ENCODE peak calls at places on chromosome 3, in ten cellular contexts. O, K, D, V, L, N, Q, Z, J and S are unnamed samples.

GRCh38 chr3:36942632-36943248 is 2.1 kb downstream of the TRANK1 start:
- DNase-seq in J (no peak), V (no peak), D (no peak), L (no peak), Z (no peak), Q (no peak), K (no peak), O (no peak), N (no peak), S (no peak)

GRCh38 chr3:56761887-56762605 is 39.7 kb downstream of the ARHGEF3 start:
- DNase-seq in V (no peak), J (no peak), O (no peak), L (no peak), K (no peak), D (no peak), Z (peak), N (no peak), Q (no peak), S (no peak)

GRCh38 chr3:39933986-39934693 is 124.7 kb downstream of the MYRIP start:
- DNase-seq in D (no peak), L (no peak), Q (no peak), K (no peak), N (no peak), V (no peak), Z (no peak), J (no peak), O (no peak), S (no peak)

GRCh38 chr3:128497305-128498126 is 4.5 kb upstream of the GATA2 start:
- DNase-seq in Q (no peak), V (peak), O (peak), L (peak), J (peak), Z (no peak), K (peak), D (peak), N (no peak), S (peak)

GRCh38 chr3:141100531-141101320 is 49.6 kb downstream of the SPSB4 start:
- DNase-seq in D (no peak), Z (no peak), O (no peak), J (no peak), V (peak), Q (no peak), K (no peak), N (no peak), L (no peak), S (no peak)

GRCh38 chr3:136141891-136142290 is 54.2 kb downstream of the MSL2 start:
- DNase-seq in K (no peak), Z (peak), D (peak), N (no peak), J (no peak), Q (no peak), L (no peak), V (no peak), O (no peak), S (no peak)

GRCh38 chr3:133944641-133945441 is 49.2 kb upstream of the RAB6B start:
- DNase-seq in L (no peak), Z (peak), Q (peak), O (peak), D (peak), V (peak), K (peak), N (peak), J (no peak), S (no peak)

GRCh38 chr3:184231671-184232070 is 2.3 kb downstream of the VWA5B2 start:
- DNase-seq in Q (no peak), D (no peak), V (no peak), L (no peak), O (no peak), N (no peak), K (no peak), J (no peak), Z (no peak), S (no peak)

GRCh38 chr3:70090322-70090913 is 90.9 kb downstream of the SAMMSON start:
- DNase-seq in L (no peak), Q (peak), V (no peak), N (peak), Z (peak), D (peak), K (no peak), O (peak), J (no peak), S (no peak)

GRCh38 chr3:107846282-107846852 is 244.5 kb downstream of the CD47 start:
- DNase-seq in Q (peak), D (peak), J (peak), O (peak), K (peak), V (no peak), N (peak), Z (peak), L (peak), S (peak)

GRCh38 chr3:123546133-123546755 is 38.6 kb downstream of the HACD2 start:
- DNase-seq in J (no peak), L (no peak), K (no peak), Z (peak), V (no peak), N (peak), D (peak), Q (peak), O (no peak), S (no peak)

GRCh38 chr3:118801899-118802298 is 232.7 kb downstream of the IGSF11 start:
- DNase-seq in V (no peak), K (peak), Q (no peak), L (no peak), J (no peak), N (no peak), D (no peak), O (no peak), Z (no peak), S (no peak)

GRCh38 chr3:57787867-57788623 is 31.9 kb downstream of the SLMAP start:
- DNase-seq in L (no peak), K (no peak), Q (peak), N (no peak), J (no peak), D (no peak), Z (peak), V (no peak), O (no peak), S (no peak)

GRCh38 chr3:32969656-32970055 is 18.2 kb downstream of the CCR4 start:
- DNase-seq in Z (no peak), N (peak), L (no peak), O (no peak), V (no peak), D (no peak), Q (no peak), K (no peak), J (no peak), S (no peak)